ENCODE peak calls at places on chromosomes 16 and 17, in five cellular contexts. X is PC-9, N is cardiac muscle cell, H is mucosa of descending colon, B is H9. U is an unnamed sample.

GRCh38 chr17:44004077-44004760 is at the start of gene NAGS:
- DNase-seq in H (peak; percentile 45), B (peak; percentile 84), N (peak; percentile 35), X (peak; percentile 22), U (peak; percentile 32)

GRCh38 chr17:60594747-60595146 is 5.2 kb upstream of the PPM1D start:
- DNase-seq in X (no peak), N (no peak), B (no peak), H (no peak), U (no peak)

GRCh38 chr17:33292981-33293867 is at the start of gene ASIC2:
- DNase-seq in X (peak; percentile 29), H (peak; percentile 64), N (peak; percentile 66), B (peak; percentile 78), U (peak; percentile 34)

GRCh38 chr17:67080804-67081203 is 36.5 kb downstream of the CACNG1 start:
- DNase-seq in X (no peak), H (no peak), N (no peak), B (no peak), U (no peak)

GRCh38 chr16:368388-369158 is 1.8 kb downstream of the MRPL28 start:
- DNase-seq in H (no peak), B (no peak), X (no peak), N (no peak), U (no peak)

GRCh38 chr17:51257150-51258081 is 2.4 kb downstream of the MBTD1 start:
- DNase-seq in H (no peak), N (no peak), X (no peak), B (no peak), U (no peak)

GRCh38 chr17:40363480-40363838 is 1.1 kb downstream of the GJD3 start:
- DNase-seq in X (no peak), B (no peak), H (no peak), N (peak; percentile 58), U (no peak)

GRCh38 chr17:28031174-28031573 is 11.3 kb upstream of the NLK start:
- DNase-seq in X (no peak), N (no peak), H (no peak), B (no peak), U (no peak)

GRCh38 chr17:17724307-17724921 is 43.2 kb downstream of the RAI1 start:
- DNase-seq in B (peak; percentile 86), X (no peak), N (peak; percentile 87), H (no peak), U (peak; percentile 48)

GRCh38 chr16:9115277-9115676 is 23.8 kb downstream of the HAPSTR1 start:
- DNase-seq in B (no peak), N (no peak), H (no peak), X (peak; percentile 43), U (no peak)

GRCh38 chr17:7192271-7192937 is 13.2 kb upstream of the ASGR1 start:
- DNase-seq in N (no peak), H (no peak), X (no peak), B (peak; percentile 28), U (no peak)

GRCh38 chr17:79942591-79943353 is 92.9 kb downstream of the TBC1D16 start:
- DNase-seq in H (no peak), X (no peak), B (peak; percentile 31), N (no peak), U (peak; percentile 4)

GRCh38 chr17:48160177-48160967 is 52.8 kb downstream of the SNX11 start:
- DNase-seq in H (peak; percentile 43), X (no peak), N (no peak), B (peak; percentile 95), U (no peak)

GRCh38 chr17:41659813-41660212 is 28.9 kb upstream of the EIF1 start:
- DNase-seq in N (no peak), X (no peak), H (no peak), B (no peak), U (no peak)

DNA sequence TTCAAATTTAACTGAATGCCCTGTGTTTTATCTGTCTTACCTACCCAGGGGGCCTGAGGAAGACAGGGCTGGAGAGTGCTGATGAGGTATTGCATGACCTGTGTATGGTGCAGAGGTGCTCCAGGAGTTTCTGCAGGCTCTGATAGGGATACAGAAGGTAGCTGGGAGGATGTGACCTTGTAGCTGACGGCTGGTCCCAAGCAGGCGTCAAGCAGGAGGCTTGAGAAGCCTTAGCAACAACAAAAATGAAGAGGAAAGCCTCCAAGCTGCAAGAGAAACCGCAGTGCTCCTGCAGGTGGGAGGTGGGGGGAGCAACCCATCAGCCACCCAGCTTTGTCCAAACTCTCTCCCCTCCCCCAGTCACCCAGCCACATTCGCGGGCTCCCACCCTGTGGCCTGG is 40.4 kb downstream of the LAT start:
- DNase-seq in N (no peak), X (no peak), H (no peak), B (no peak), U (no peak)
- H3K4me1 ChIP-seq in N (no peaks in the 10 kb centered on the region), X (peaks cover 19% of the 10 kb centered on the region), H (no peaks in the 10 kb centered on the region), B (no peaks in the 10 kb centered on the region), U (no peaks in the 10 kb centered on the region)

GRCh38 chr16:5056347-5056746 is 9.4 kb downstream of the C16orf89 start:
- DNase-seq in N (peak; percentile 57), B (peak; percentile 81), H (peak; percentile 40), X (no peak), U (peak; percentile 66)

GRCh38 chr16:5060073-5060641 is 5.6 kb downstream of the C16orf89 start:
- DNase-seq in B (no peak), X (no peak), H (no peak), N (no peak), U (no peak)

GRCh38 chr16:5054876-5055865 is 10.6 kb downstream of the C16orf89 start:
- DNase-seq in X (no peak), N (no peak), B (no peak), H (no peak), U (no peak)

GRCh38 chr16:5059386-5060072 is 6.2 kb downstream of the C16orf89 start:
- DNase-seq in X (no peak), N (no peak), H (no peak), B (peak; percentile 50), U (no peak)

GRCh38 chr16:5058476-5058875 is 7.3 kb downstream of the C16orf89 start:
- DNase-seq in H (no peak), X (no peak), N (peak; percentile 54), B (peak; percentile 92), U (peak; percentile 46)
- TF ChIP-seq CTCF in H (no peak), X (peak; percentile 23), N (peak; percentile 43), B (peak; percentile 73), U (peak; percentile 54)

GRCh38 chr16:4380131-4381063 is 8.7 kb downstream of the VASN start:
- DNase-seq in N (no peak), H (no peak), X (no peak), B (no peak), U (no peak)
- H3K4me1 ChIP-seq in N (peaks cover 29% of the 10 kb centered on the region), H (no peaks in the 10 kb centered on the region), X (peaks cover 15% of the 10 kb centered on the region), B (peaks cover 3% of the 10 kb centered on the region), U (peaks cover 33% of the 10 kb centered on the region)

DNA sequence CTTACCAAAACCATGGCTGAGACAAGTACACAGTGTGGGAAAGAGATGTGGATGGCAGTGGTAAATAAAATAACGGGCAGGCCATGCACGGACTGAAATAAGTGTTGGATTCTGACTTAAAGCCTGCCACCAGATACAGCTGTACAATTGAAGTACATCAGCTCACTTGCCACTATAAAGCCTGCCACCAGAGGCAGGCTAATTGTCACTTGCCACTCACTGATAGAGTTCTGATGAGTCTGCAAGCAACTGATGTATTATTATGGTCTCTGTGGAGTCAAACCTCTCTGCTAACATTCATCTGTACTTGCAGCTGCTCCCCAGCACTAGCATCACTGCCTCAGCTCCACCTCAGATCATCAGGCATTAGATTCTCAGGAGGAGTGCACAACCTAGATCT is 93.0 kb downstream of the CYTH1 start:
- DNase-seq in H (no peak), N (no peak), X (no peak), B (no peak), U (no peak)
- TF ChIP-seq CTCF in H (no peak), N (no peak), X (no peak), B (peak; percentile 30), U (peak; percentile 24)

DNA sequence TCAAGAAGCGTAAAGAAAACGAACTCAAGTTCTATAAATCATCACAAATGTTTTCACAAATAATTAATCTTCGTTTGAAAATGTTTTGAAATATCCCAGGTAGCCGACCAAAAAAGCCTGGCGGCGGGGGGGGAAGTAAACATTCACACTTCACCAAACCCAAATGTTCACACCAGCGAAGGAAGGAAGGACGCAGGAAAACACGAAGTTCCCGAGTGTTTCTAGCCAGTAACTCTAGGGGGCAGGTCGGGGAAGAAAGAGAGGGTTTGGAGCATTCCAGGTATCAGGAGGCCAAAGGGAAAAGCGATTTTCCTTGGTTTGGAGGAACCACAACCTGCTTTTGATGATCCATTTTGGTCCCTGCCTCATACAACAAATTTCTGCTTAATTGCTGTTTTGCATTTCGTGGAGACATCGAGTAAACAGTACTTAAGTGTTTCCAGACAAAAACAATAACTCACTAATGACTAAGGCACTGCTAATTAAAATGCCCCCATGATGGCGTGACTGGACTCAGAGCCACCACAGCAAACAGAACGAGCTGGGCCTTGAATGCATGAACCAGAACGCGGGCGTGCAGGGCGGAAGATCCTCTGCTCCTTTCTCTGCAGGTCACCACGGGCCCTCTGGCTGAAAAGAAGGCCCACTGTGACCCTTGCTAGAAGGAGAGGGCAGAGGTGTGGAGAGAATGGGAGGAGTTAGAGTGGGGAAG is 16.6 kb downstream of the ZFHX3 start:
- DNase-seq in N (no peak), X (no peak), B (no peak), H (no peak), U (no peak)
- H3K4me1 ChIP-seq in N (peaks cover 86% of the 10 kb centered on the region), X (peaks cover 29% of the 10 kb centered on the region), B (peaks cover 6% of the 10 kb centered on the region), H (peaks cover 7% of the 10 kb centered on the region), U (peaks cover 28% of the 10 kb centered on the region)

GRCh38 chr16:78256686-78257375 is 157.4 kb downstream of the WWOX start:
- DNase-seq in B (no peak), X (no peak), H (no peak), N (no peak), U (no peak)

GRCh38 chr16:78258651-78259050 is 159.2 kb downstream of the WWOX start:
- DNase-seq in B (no peak), H (no peak), X (no peak), N (no peak), U (no peak)

GRCh38 chr16:78257376-78257728 is 157.9 kb downstream of the WWOX start:
- DNase-seq in H (no peak), N (no peak), X (no peak), B (no peak), U (no peak)

GRCh38 chr16:78264642-78265041 is 165.2 kb downstream of the WWOX start:
- DNase-seq in B (no peak), N (no peak), X (no peak), H (no peak), U (no peak)

GRCh38 chr16:78259883-78260282 is 160.4 kb downstream of the WWOX start:
- DNase-seq in N (peak; percentile 18), X (no peak), H (no peak), B (no peak), U (no peak)
- TF ChIP-seq CTCF in N (no peak), X (no peak), H (no peak), B (no peak), U (no peak)

GRCh38 chr16:81832801-81833547 is 53.9 kb downstream of the PLCG2 start:
- DNase-seq in X (no peak), N (peak; percentile 51), H (no peak), B (no peak), U (no peak)
- H3K4me1 ChIP-seq in X (no peaks in the 10 kb centered on the region), N (peaks cover 9% of the 10 kb centered on the region), H (no peaks in the 10 kb centered on the region), B (peaks cover 3% of the 10 kb centered on the region), U (no peaks in the 10 kb centered on the region)

GRCh38 chr16:74699666-74700065 is 996 bp downstream of the MLKL start:
- DNase-seq in H (no peak), N (no peak), X (no peak), B (no peak), U (no peak)
- TF ChIP-seq CTCF in H (no peak), N (no peak), X (no peak), B (no peak), U (no peak)